ENCODE peak calls at places on chromosomes 12 and 14, in four cellular contexts. One of them, this sample, is unnamed.
A peak's percentile ranks its signal among the peaks of the same experiment; 100 is the strongest.

GRCh38 chr12:65876898-65877721 is 52.8 kb downstream of the HMGA2 start:
- DNase-seq in endothelial cell: no peak
- DNase-seq in neural crest cell: no peak
- DNase-seq in right lobe of liver: no peak
- DNase-seq in this sample: no peak

GRCh38 chr14:76354310-76354709 is 21.6 kb upstream of the ESRRB start:
- DNase-seq in right lobe of liver: no peak
- DNase-seq in endothelial cell: no peak
- DNase-seq in neural crest cell: no peak
- DNase-seq in this sample: no peak

GRCh38 chr12:46407360-46407759 is 34.8 kb upstream of the SLC38A2 start:
- DNase-seq in neural crest cell: no peak
- DNase-seq in endothelial cell: no peak
- DNase-seq in right lobe of liver: no peak
- DNase-seq in this sample: no peak

GRCh38 chr12:107242189-107242588 is 148.8 kb upstream of the CRY1 start:
- DNase-seq in endothelial cell: no peak
- DNase-seq in right lobe of liver: no peak
- DNase-seq in neural crest cell: no peak
- DNase-seq in this sample: no peak

GRCh38 chr12:49825360-49825970 is 2.7 kb downstream of the NCKAP5L start:
- DNase-seq in endothelial cell: no peak
- DNase-seq in right lobe of liver: peak; percentile 46
- DNase-seq in neural crest cell: no peak
- DNase-seq in this sample: peak; percentile 48

GRCh38 chr14:102728509-102728908 is 48.7 kb upstream of the TRAF3 start:
- DNase-seq in neural crest cell: no peak
- DNase-seq in endothelial cell: no peak
- DNase-seq in right lobe of liver: peak; percentile 10
- DNase-seq in this sample: no peak

GRCh38 chr14:89996963-89997362 is 41.2 kb downstream of the TDP1 start:
- DNase-seq in neural crest cell: no peak
- DNase-seq in endothelial cell: no peak
- DNase-seq in right lobe of liver: no peak
- DNase-seq in this sample: no peak

GRCh38 chr12:68785358-68785757 is 22.6 kb upstream of the MDM2 start:
- DNase-seq in neural crest cell: no peak
- DNase-seq in right lobe of liver: no peak
- DNase-seq in endothelial cell: no peak
- DNase-seq in this sample: peak; percentile 17

GRCh38 chr12:79688376-79689040 is 2.3 kb downstream of the PAWR start:
- DNase-seq in right lobe of liver: no peak
- DNase-seq in neural crest cell: no peak
- DNase-seq in endothelial cell: no peak
- DNase-seq in this sample: no peak

GRCh38 chr14:24430682-24431568 is 1.2 kb downstream of the KHNYN start:
- DNase-seq in endothelial cell: no peak
- DNase-seq in right lobe of liver: no peak
- DNase-seq in neural crest cell: no peak
- DNase-seq in this sample: peak; percentile 37

GRCh38 chr12:113912761-113913295 is 53.3 kb downstream of the RBM19 start:
- DNase-seq in endothelial cell: peak; percentile 88
- DNase-seq in right lobe of liver: peak; percentile 57
- DNase-seq in neural crest cell: peak; percentile 85
- DNase-seq in this sample: peak; percentile 47

GRCh38 chr12:92538970-92539749 is 163.6 kb upstream of the PLEKHG7 start:
- DNase-seq in endothelial cell: no peak
- DNase-seq in neural crest cell: no peak
- DNase-seq in right lobe of liver: no peak
- DNase-seq in this sample: peak; percentile 6

GRCh38 chr12:97336896-97337751 is 125.5 kb upstream of the RMST start:
- DNase-seq in neural crest cell: no peak
- DNase-seq in endothelial cell: no peak
- DNase-seq in right lobe of liver: no peak
- DNase-seq in this sample: no peak

GRCh38 chr12:52873832-52874572 is 25.2 kb upstream of the KRT78 start:
- DNase-seq in right lobe of liver: peak; percentile 72
- DNase-seq in neural crest cell: peak; percentile 33
- DNase-seq in endothelial cell: peak; percentile 31
- DNase-seq in this sample: peak; percentile 90

GRCh38 chr12:51323317-51323960 is 535 bp downstream of the BIN2 start:
- DNase-seq in endothelial cell: no peak
- DNase-seq in right lobe of liver: no peak
- DNase-seq in neural crest cell: no peak
- DNase-seq in this sample: no peak

GRCh38 chr12:6235499-6235898 is 35.3 kb downstream of the CD9 start:
- DNase-seq in endothelial cell: no peak
- DNase-seq in right lobe of liver: no peak
- DNase-seq in neural crest cell: no peak
- DNase-seq in this sample: no peak

GRCh38 chr12:43579240-43579639 is 27.2 kb upstream of the ADAMTS20 start:
- DNase-seq in right lobe of liver: no peak
- DNase-seq in neural crest cell: no peak
- DNase-seq in endothelial cell: no peak
- DNase-seq in this sample: no peak

GRCh38 chr12:51421266-51421884 is 3.3 kb upstream of the SLC4A8 start:
- DNase-seq in neural crest cell: peak; percentile 59
- DNase-seq in endothelial cell: peak; percentile 73
- DNase-seq in right lobe of liver: peak; percentile 49
- DNase-seq in this sample: peak; percentile 71

GRCh38 chr12:87280356-87280755 is 748.8 kb downstream of the C12orf50 start:
- DNase-seq in right lobe of liver: no peak
- DNase-seq in endothelial cell: no peak
- DNase-seq in neural crest cell: no peak
- DNase-seq in this sample: no peak

GRCh38 chr12:78530065-78530765 is 334.4 kb upstream of the SYT1 start:
- DNase-seq in right lobe of liver: no peak
- DNase-seq in neural crest cell: no peak
- DNase-seq in endothelial cell: no peak
- DNase-seq in this sample: peak; percentile 0

GRCh38 chr14:49999216-49999761 is 106.4 kb downstream of the ARF6 start:
- DNase-seq in right lobe of liver: peak; percentile 68
- DNase-seq in neural crest cell: no peak
- DNase-seq in endothelial cell: peak; percentile 16
- DNase-seq in this sample: peak; percentile 89

GRCh38 chr14:41302776-41303175 is 303.9 kb upstream of the LRFN5 start:
- DNase-seq in right lobe of liver: no peak
- DNase-seq in neural crest cell: no peak
- DNase-seq in endothelial cell: no peak
- DNase-seq in this sample: no peak

GRCh38 chr12:64036414-64036813 is 185.7 kb downstream of the KICS2 start:
- DNase-seq in endothelial cell: no peak
- DNase-seq in right lobe of liver: no peak
- DNase-seq in neural crest cell: no peak
- DNase-seq in this sample: peak; percentile 33

GRCh38 chr12:4487024-4487423 is 41.4 kb upstream of the FGF6 start:
- DNase-seq in endothelial cell: no peak
- DNase-seq in neural crest cell: no peak
- DNase-seq in right lobe of liver: no peak
- DNase-seq in this sample: no peak

GRCh38 chr12:120347766-120348165 is 20.2 kb upstream of the PLA2G1B start:
- DNase-seq in endothelial cell: no peak
- DNase-seq in right lobe of liver: no peak
- DNase-seq in neural crest cell: no peak
- DNase-seq in this sample: no peak

GRCh38 chr14:60327447-60328331 is 78.7 kb downstream of the PPM1A start:
- DNase-seq in endothelial cell: peak; percentile 25
- DNase-seq in right lobe of liver: no peak
- DNase-seq in neural crest cell: no peak
- DNase-seq in this sample: no peak
- TF ChIP-seq CTCF in endothelial cell: no peak
- TF ChIP-seq CTCF in right lobe of liver: peak; percentile 17
- TF ChIP-seq CTCF in neural crest cell: no peak
- TF ChIP-seq CTCF in this sample: no peak

DNA sequence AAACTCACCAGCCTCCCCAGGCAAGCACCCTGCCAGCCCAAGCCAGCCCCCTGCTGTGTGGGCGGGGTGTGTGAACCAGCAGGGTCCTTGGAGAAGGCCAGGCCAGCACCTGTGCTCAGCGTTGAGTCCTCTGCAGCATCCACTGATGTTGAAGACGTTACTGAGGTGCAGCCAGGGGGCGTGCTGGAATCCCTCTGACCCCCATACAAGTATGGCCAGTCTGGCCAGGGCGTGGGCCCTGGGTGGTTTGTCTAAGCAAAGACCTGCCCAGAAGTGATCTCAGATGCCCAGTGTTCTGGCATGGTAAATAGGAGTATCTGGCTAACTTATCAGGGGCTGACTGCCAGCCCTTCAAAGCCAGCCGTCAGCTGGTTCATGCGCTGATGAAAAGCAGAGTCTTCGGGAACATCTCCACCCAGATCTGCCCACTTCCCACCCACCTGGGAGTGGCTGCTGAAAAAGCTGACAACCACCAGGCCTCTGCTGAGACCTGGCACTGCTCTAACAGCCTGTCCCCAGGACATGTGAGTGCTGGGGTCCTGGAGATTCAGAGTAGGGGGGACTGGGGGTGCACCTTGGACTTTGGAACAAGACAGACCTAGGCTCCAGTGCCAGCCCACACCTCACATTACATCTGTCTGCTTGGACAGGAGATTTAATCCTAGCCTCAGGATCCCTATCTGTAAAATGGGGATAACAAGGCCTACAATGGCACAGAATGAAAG is 41.1 kb downstream of the ACTN1 start:
- DNase-seq in right lobe of liver: peak; percentile 96
- DNase-seq in endothelial cell: no peak
- DNase-seq in neural crest cell: no peak
- DNase-seq in this sample: no peak
- TF ChIP-seq CTCF in right lobe of liver: peak; percentile 53
- TF ChIP-seq CTCF in endothelial cell: no peak
- TF ChIP-seq CTCF in neural crest cell: no peak
- TF ChIP-seq CTCF in this sample: peak; percentile 64

GRCh38 chr12:121397521-121397920 is 2.4 kb upstream of the RNF34 start:
- DNase-seq in neural crest cell: no peak
- DNase-seq in right lobe of liver: peak; percentile 21
- DNase-seq in endothelial cell: no peak
- DNase-seq in this sample: no peak

GRCh38 chr12:121404734-121405133 is 4.8 kb downstream of the RNF34 start:
- DNase-seq in endothelial cell: no peak
- DNase-seq in right lobe of liver: no peak
- DNase-seq in neural crest cell: no peak
- DNase-seq in this sample: no peak

GRCh38 chr12:121403721-121404120 is 3.8 kb downstream of the RNF34 start:
- DNase-seq in endothelial cell: no peak
- DNase-seq in neural crest cell: no peak
- DNase-seq in right lobe of liver: no peak
- DNase-seq in this sample: no peak

GRCh38 chr12:121399391-121400331 is at the start of gene RNF34:
- DNase-seq in endothelial cell: peak; percentile 96
- DNase-seq in right lobe of liver: peak; percentile 100
- DNase-seq in neural crest cell: peak; percentile 97
- DNase-seq in this sample: peak; percentile 98

DNA sequence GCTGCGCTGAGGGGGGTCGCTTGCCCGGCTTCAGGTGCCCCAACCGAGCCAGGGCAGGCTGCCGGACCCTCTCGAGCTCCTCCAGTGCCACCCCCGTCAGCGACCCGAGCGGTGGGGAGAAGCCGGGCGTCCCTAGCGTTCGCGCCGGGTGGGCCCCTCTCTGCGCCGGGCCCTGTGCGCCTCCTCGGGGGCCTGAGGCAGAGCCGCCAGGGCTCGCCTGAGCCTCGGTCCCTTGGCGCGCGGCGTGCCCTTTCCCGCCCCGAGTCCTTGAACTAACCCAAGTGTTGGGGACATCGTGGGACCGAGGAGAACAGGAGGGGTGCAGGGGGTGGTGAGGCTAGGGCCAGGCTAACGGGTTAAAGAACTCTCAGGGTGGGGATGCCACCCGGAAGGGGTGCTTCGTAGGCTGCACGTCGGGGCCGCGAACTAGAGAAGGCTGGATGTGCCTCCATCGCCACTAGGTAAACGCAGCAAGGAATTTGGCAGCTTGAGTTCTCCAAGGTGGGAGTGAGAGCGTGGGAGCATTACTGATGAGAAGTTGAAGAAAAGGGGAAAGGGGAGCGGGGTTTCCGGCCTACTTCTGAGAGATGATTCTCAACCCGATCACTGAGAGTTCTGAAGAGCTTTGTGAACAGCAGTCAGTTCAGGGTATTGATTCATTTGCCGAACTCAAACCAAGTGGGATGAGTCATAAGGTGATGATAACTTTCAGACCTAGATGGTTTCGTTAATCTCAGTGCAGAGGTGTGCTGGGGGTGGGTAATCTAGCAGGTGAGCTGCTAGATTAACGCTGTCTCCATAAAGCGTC is 618 bp downstream of the RNF34 start:
- DNase-seq in right lobe of liver: peak; percentile 59
- DNase-seq in neural crest cell: peak; percentile 25
- DNase-seq in endothelial cell: no peak
- DNase-seq in this sample: peak; percentile 18
- TF ChIP-seq CTCF in right lobe of liver: no peak
- TF ChIP-seq CTCF in neural crest cell: no peak
- TF ChIP-seq CTCF in endothelial cell: no peak
- TF ChIP-seq CTCF in this sample: peak; percentile 29

GRCh38 chr14:21104448-21105060 is 3.7 kb downstream of the TMEM253 start:
- DNase-seq in neural crest cell: peak; percentile 64
- DNase-seq in right lobe of liver: peak; percentile 76
- DNase-seq in endothelial cell: peak; percentile 70
- DNase-seq in this sample: peak; percentile 72
- TF ChIP-seq CTCF in neural crest cell: peak; percentile 91
- TF ChIP-seq CTCF in right lobe of liver: peak; percentile 94
- TF ChIP-seq CTCF in endothelial cell: peak; percentile 39
- TF ChIP-seq CTCF in this sample: peak; percentile 89

GRCh38 chr14:94291906-94292525 is 1.1 kb downstream of the SERPINA10 start:
- DNase-seq in endothelial cell: no peak
- DNase-seq in neural crest cell: no peak
- DNase-seq in right lobe of liver: peak; percentile 84
- DNase-seq in this sample: no peak
- TF ChIP-seq CTCF in endothelial cell: no peak
- TF ChIP-seq CTCF in neural crest cell: no peak
- TF ChIP-seq CTCF in right lobe of liver: no peak
- TF ChIP-seq CTCF in this sample: no peak

GRCh38 chr14:69877492-69877891 is 1.7 kb upstream of the SMOC1 start:
- DNase-seq in right lobe of liver: no peak
- DNase-seq in neural crest cell: no peak
- DNase-seq in endothelial cell: no peak
- DNase-seq in this sample: no peak
- TF ChIP-seq CTCF in right lobe of liver: peak; percentile 74
- TF ChIP-seq CTCF in neural crest cell: peak; percentile 64
- TF ChIP-seq CTCF in endothelial cell: peak; percentile 53
- TF ChIP-seq CTCF in this sample: peak; percentile 71

DNA sequence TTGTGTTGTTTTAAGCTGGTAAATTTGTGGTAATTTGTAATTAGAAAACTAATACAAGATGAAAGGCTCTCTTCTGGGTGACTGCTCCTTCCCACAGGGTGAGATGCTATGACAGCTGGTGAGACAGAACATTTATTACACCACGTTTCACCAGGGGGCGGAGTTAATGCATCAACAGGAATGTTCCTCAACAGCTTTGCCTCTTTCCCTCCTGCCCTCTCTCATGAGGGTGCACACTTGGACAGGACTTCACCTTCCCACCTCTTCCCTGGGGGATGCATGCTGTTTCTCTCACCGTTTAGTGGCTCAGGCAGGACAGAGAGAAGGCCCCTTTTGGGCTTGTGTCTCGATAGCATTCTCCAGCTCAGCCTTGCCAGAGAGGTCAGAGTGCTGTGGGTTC is 13.4 kb upstream of the PPP1R1A start:
- DNase-seq in endothelial cell: no peak
- DNase-seq in neural crest cell: no peak
- DNase-seq in right lobe of liver: no peak
- DNase-seq in this sample: no peak
- TF ChIP-seq CTCF in endothelial cell: no peak
- TF ChIP-seq CTCF in neural crest cell: no peak
- TF ChIP-seq CTCF in right lobe of liver: no peak
- TF ChIP-seq CTCF in this sample: peak; percentile 21

GRCh38 chr14:96953443-96953842 is 156.3 kb downstream of the VRK1 start:
- DNase-seq in neural crest cell: no peak
- DNase-seq in endothelial cell: no peak
- DNase-seq in right lobe of liver: no peak
- DNase-seq in this sample: no peak
- TF ChIP-seq CTCF in neural crest cell: no peak
- TF ChIP-seq CTCF in endothelial cell: no peak
- TF ChIP-seq CTCF in right lobe of liver: no peak
- TF ChIP-seq CTCF in this sample: no peak

This sample was measured in HFFc6.